ENCODE peak calls at places on chromosomes 7 and 10, in six cellular contexts. D, N, Y, C, T and W are unnamed samples.
A peak's percentile ranks its signal among the peaks of the same experiment; 100 is the strongest.

GRCh38 chr10:15189133-15189881 is 20.8 kb upstream of the NMT2 start:
- DNase-seq in C (no peak), Y (no peak), N (no peak), D (no peak), T (no peak), W (no peak)

GRCh38 chr10:663844-664243 is 25.6 kb downstream of the DIP2C start:
- DNase-seq in D (no peak), C (no peak), T (no peak), N (no peak), Y (no peak), W (no peak)

GRCh38 chr7:143185551-143185950 is 2.3 kb downstream of the TAS2R39 start:
- DNase-seq in C (no peak), T (no peak), N (no peak), Y (no peak), D (no peak), W (no peak)

GRCh38 chr10:113187066-113187777 is 237.2 kb downstream of the TCF7L2 start:
- DNase-seq in Y (no peak), C (peak; percentile 14), N (no peak), D (peak; percentile 40), T (peak; percentile 42), W (no peak)

GRCh38 chr10:133318494-133319127 is 9.9 kb downstream of the ZNF511 start:
- DNase-seq in Y (no peak), T (peak; percentile 56), D (peak; percentile 59), C (peak; percentile 37), N (no peak), W (no peak)

GRCh38 chr7:92835140-92835850 is 1.1 kb downstream of the CDK6 start:
- DNase-seq in N (no peak), C (peak; percentile 71), T (peak; percentile 37), Y (no peak), D (peak; percentile 82), W (no peak)

GRCh38 chr7:36790280-36790679 is 66.0 kb upstream of the AOAH start:
- DNase-seq in Y (no peak), D (no peak), T (no peak), N (no peak), C (no peak), W (no peak)

GRCh38 chr10:59361659-59362183 is 628 bp downstream of the FAM13C start:
- DNase-seq in C (peak; percentile 6), N (no peak), T (no peak), Y (no peak), D (peak; percentile 3), W (no peak)

GRCh38 chr7:23410446-23411183 is 59.7 kb downstream of the IGF2BP3 start:
- DNase-seq in T (no peak), N (no peak), D (no peak), Y (no peak), C (no peak), W (no peak)

GRCh38 chr7:140694592-140694991 is 1.9 kb upstream of the NDUFB2 start:
- DNase-seq in N (no peak), D (no peak), T (no peak), C (no peak), Y (no peak), W (no peak)

GRCh38 chr10:125152646-125153368 is 7.6 kb downstream of the CTBP2 start:
- DNase-seq in C (no peak), D (no peak), N (no peak), T (peak; percentile 54), Y (no peak), W (no peak)

GRCh38 chr10:116690356-116691078 is 51.8 kb downstream of the HSPA12A start:
- DNase-seq in N (no peak), D (peak; percentile 45), T (peak; percentile 42), Y (no peak), C (no peak), W (no peak)
- TF ChIP-seq CTCF in N (peak; percentile 47), D (peak; percentile 39), T (peak; percentile 41), Y (no peak), C (no peak), W (no peak)

DNA sequence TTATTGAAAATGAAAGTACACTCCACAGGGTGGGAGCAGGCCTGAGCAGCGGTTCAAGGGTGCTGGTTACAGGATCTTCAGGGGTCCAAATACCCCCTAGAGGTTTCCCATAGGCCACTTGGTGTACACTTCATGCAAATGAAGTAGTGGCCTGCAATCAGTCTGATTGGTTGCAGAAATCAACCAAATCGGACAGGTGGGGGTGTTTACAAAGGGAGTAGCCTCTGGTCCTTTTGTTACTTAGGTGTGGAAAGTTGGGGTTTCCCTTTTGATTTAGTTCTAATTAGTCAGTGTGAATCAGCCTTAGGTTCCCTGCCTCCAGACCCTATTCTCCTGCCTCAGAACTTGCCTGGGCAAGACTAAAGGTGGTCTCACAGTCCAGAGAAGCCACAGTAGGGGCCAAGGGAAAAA is 49.6 kb downstream of the SYPL1 start:
- DNase-seq in C (peak; percentile 82), D (no peak), T (no peak), Y (no peak), N (no peak), W (no peak)
- H3K4me3 ChIP-seq in C (no peak overlapping the region), D (no peak overlapping the region), T (no peak overlapping the region), Y (no peak overlapping the region), N (no peak overlapping the region), W (no peak overlapping the region)

DNA sequence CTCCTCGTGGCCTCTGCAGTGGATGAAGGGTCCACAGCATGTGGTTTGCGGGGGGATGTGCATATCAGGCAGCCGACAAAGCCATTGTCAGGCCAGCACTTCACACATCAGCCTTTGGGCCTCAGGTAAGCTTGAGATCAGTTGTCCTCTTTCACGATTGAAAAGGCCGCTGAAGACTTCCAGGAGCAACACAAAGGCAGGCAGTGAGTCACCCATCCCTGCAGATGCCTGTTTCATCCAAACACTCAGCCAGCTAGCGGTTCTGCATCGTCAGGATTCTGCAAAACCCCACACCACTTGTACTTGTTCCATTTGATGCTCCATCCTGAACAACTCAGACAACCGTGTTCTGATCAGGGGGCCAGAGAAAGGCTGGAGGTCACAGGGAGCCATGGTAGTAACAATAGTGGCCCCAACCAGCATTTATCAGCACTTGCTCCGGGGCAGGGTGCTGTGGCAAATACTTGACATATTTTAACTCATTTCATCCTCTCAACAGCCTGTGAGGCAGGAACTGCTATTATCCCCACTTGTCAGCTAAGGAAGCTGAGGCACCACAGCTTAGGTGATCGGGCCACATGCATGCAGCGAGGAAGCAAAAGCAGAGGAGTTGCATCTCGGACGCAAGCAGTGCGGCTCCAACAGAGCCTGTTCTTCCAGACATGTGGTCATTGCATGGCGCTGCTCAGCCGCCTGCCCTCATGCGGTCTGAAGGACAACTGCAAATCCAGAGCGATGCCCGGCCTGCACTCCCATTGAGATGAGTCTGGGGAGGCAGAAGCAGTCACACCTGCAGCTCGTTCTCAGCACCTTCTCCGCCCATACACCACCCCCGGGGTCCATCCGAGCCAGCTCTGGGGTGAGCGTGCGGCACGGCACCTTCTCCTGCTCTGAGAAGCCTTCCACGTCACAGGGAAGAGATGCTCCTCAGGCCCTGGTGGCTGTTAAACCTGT is 144.9 kb downstream of the PAXIP1 start:
- DNase-seq in T (no peak), C (no peak), Y (no peak), N (no peak), D (no peak), W (no peak)
- TF ChIP-seq CTCF in T (no peak), C (no peak), Y (no peak), N (no peak), D (no peak), W (no peak)

DNA sequence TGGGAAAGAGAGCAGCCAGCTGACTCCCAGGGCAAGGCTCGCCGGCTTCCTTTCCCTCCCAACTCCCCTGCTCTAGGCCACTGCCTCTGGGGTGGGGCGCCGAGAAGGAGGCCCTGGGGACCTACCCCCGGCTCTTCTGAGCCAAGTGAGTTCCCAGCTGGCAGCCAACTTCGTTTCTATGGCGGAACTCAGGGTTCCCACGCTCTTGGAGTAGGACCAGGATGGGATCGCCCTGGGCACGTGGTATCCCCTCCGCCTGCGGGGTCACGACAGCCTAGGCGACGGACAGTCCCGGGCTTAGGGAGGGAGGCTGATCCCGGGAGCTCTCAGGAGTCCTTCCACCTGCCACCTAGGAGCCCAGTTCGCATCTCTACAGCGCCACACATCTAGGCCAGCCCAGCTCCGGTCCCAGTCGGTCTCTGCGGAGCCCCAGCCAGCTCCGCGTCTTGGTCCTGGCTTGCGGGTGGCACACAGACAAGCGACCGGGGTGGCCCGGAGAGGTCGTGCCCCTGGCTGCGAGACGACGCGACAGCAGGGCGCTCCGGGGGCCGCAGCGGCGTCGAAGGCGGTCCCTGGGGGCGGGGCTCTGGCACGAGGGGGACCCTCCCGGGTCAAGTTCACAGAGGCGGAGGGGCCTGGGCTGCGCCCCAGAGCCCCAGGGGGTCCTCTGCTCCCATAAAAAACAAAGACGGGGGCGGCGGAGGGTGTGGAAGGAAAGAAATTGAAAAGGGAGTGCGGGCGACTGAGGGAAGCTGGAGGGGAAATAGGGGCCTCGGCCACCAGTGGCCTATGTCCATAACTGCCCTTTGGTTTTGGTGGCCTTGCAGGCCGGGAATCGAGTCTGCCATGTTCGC is 20.4 kb upstream of the GATA3 start:
- DNase-seq in T (peak; percentile 18), Y (no peak), C (no peak), N (no peak), D (no peak), W (no peak)
- H3K4me3 ChIP-seq in T (peak overlapping the region; percentile 43), Y (no peak overlapping the region), C (no peak overlapping the region), N (no peak overlapping the region), D (no peak overlapping the region), W (no peak overlapping the region)

GRCh38 chr7:122887848-122888247 is 1.6 kb upstream of the CADPS2 start:
- DNase-seq in N (no peak), T (no peak), C (no peak), D (no peak), Y (no peak), W (no peak)

GRCh38 chr7:122886357-122887081 is at the start of gene CADPS2:
- DNase-seq in C (peak; percentile 87), Y (peak; percentile 42), T (peak; percentile 82), N (peak; percentile 2), D (peak; percentile 87), W (peak; percentile 45)

GRCh38 chr7:122887198-122887597 is 938 bp upstream of the CADPS2 start:
- DNase-seq in C (peak; percentile 59), N (no peak), T (peak; percentile 54), Y (peak; percentile 49), D (peak; percentile 73), W (peak; percentile 39)

GRCh38 chr7:122884186-122884585 is 2.1 kb downstream of the CADPS2 start:
- DNase-seq in T (no peak), C (peak; percentile 16), D (no peak), Y (no peak), N (no peak), W (no peak)

DNA sequence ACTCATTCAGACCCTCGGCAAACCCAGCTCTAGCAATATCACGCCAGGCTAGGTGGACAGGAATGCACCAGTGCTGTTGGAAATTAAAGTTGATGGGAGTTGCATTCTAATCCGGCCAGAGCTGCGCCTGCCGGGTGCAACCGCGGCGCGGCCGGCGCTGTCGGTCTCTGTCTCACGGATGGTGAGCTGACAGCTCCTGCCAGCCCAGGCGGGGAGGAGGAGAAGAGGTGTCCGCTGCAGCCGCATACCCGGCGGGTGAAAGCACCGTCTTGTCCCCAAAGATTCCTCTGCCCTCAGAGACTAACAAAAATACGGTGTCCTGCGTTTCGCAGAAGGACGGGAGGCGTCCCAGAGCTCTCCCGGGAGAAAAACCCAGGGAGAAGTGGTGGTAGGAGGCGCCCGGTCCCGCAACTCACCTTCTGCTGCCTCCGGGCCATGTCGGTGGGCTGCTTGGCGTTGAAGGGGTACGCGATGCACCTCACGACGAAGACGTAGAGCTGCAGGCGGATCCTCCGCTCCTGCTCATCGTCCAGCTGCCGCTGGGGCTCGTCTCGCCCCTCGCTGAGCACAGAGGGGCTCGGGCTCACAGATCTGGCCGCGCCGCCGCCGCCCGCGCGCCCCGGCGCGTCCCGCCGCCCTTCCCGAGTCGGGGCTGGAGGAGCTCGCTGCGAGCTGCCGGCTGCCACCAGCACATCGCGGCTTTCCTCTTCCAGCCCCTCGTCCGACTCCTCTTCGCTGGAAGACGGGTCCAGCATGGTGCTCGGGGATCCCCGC is 490 bp downstream of the CADPS2 start:
- DNase-seq in Y (no peak), C (peak; percentile 57), N (no peak), D (peak; percentile 46), T (peak; percentile 42), W (no peak)
- TF ChIP-seq CTCF in Y (no peak), C (no peak), N (no peak), D (peak; percentile 16), T (no peak), W (no peak)